ENCODE peak calls at places on chromosome 19, in six cellular contexts. O, Q, D, H, U and I are unnamed samples. For H3K9me3, the result is how much of the 10 kb centered on the place peaks cover.

GRCh38 chr19:49157445-49158224 is at the start of gene TRPM4:
- DNase-seq in O (peak), Q (peak), D (no peak), H (peak), U (peak), I (no peak)

GRCh38 chr19:30799854-30800755 is 427.9 kb downstream of the ZNF536 start:
- DNase-seq in O (peak), Q (no peak), D (no peak), H (peak), U (no peak), I (no peak)

GRCh38 chr19:16846901-16847300 is 17.7 kb downstream of the SIN3B start:
- DNase-seq in O (no peak), Q (no peak), D (no peak), H (no peak), U (no peak), I (no peak)

GRCh38 chr19:39590265-39590664 is 12.1 kb upstream of the LGALS13 start:
- DNase-seq in O (no peak), Q (no peak), D (no peak), H (no peak), U (no peak), I (no peak)

GRCh38 chr19:17948474-17948966 is 15.7 kb downstream of the CCDC124 start:
- DNase-seq in O (peak), Q (no peak), D (no peak), H (no peak), U (no peak), I (no peak)

GRCh38 chr19:7340959-7341837 is 7.5 kb upstream of the ARHGEF18 start:
- DNase-seq in O (peak), Q (peak), D (peak), H (peak), U (peak), I (peak)

GRCh38 chr19:11410682-11411081 is 8.4 kb downstream of the RGL3 start:
- DNase-seq in O (no peak), Q (no peak), D (no peak), H (no peak), U (no peak), I (no peak)

GRCh38 chr19:49699364-49699763 is 8.4 kb downstream of the CPT1C start:
- DNase-seq in O (no peak), Q (no peak), D (no peak), H (no peak), U (no peak), I (no peak)

GRCh38 chr19:22515435-22515834 is 93.3 kb upstream of the ZNF98 start:
- DNase-seq in O (no peak), Q (no peak), D (no peak), H (no peak), U (no peak), I (no peak)

GRCh38 chr19:18662972-18663732 is 20.3 kb upstream of the CRTC1 start:
- DNase-seq in O (no peak), Q (no peak), D (no peak), H (no peak), U (no peak), I (no peak)

GRCh38 chr19:10226376-10227214 is 4.5 kb downstream of the S1PR2 start:
- DNase-seq in O (no peak), Q (no peak), D (peak), H (peak), U (no peak), I (no peak)

GRCh38 chr19:15331419-15332310 is 674 bp downstream of the BRD4 start:
- DNase-seq in O (peak), Q (peak), D (no peak), H (peak), U (peak), I (no peak)

GRCh38 chr19:29687244-29687896 is 22.1 kb downstream of the PLEKHF1 start:
- DNase-seq in O (no peak), Q (no peak), D (peak), H (no peak), U (no peak), I (no peak)

GRCh38 chr19:35336166-35336955 is 7.4 kb downstream of the CD22 start:
- DNase-seq in O (no peak), Q (no peak), D (no peak), H (no peak), U (no peak), I (no peak)

GRCh38 chr19:7254590-7254989 is 39.6 kb downstream of the INSR start:
- DNase-seq in O (no peak), Q (no peak), D (no peak), H (no peak), U (no peak), I (no peak)

GRCh38 chr19:54448037-54448773 is 794 bp upstream of the LENG8 start:
- DNase-seq in O (peak), Q (peak), D (peak), H (peak), U (peak), I (no peak)
- TF ChIP-seq CTCF in O (no peak), Q (no peak), D (peak), H (no peak), U (no peak), I (no peak)

DNA sequence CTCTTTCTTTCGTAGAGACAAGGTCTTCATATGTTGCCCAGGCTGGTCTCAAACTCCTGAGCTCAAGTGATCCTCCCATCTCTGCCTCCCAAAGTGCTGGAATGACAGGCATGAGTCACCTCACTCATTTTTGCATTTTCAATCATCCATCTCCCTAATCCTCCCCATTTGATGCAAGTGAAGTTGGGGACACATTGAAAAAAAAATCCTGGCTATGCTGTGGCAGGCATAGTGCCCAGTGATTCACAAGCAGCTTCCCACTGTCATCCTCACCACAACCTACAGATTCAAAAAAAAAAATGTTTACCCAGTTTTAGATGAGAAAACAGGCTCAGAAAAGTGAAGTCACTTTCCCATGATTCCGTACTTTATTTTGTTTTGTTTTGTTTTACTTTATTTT is 44.7 kb upstream of the USP29 start:
- DNase-seq in O (no peak), Q (no peak), D (no peak), H (no peak), U (no peak), I (no peak)
- H3K9me3 ChIP-seq in O (under half), Q (under half), D (half or more), H (under half), U (under half), I (under half)

DNA sequence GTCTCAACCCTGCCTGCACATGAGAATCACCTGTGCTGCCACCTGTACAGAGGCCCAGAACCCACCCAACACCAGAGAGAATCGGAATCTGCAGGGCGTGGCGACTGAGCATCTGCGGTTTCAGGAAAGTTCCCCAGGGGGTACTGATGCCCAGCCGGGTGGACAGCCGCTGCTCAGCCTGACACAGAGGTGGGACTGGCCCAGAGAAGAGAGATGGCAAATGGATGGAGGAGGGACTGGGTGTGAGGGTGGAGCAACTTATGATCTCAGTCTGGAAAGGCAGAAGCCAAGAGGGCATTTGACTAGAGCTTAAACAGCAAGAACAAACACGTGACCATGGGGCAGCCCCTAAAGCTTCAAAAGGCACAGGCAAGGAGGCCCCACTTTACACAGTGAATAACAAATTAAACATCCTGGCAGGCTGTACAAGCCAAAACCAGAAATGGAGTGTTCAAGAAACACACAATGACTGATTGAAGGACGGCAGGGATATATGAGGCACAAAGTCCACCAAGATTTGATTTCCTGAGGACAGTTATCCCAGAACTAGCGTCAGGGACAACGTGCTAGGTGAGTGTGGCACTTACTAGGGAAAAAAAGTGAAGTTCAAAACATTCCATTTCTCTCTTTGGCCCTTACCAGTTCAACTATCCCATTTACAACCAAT is 3.1 kb downstream of the RANBP3 start:
- DNase-seq in O (no peak), Q (peak), D (no peak), H (no peak), U (no peak), I (no peak)
- H3K27ac ChIP-seq in O (no peak), Q (peak), D (no peak), H (no peak), U (no peak), I (no peak)

GRCh38 chr19:32630338-32630737 is 44.6 kb downstream of the ANKRD27 start:
- DNase-seq in O (no peak), Q (no peak), D (no peak), H (no peak), U (no peak), I (no peak)
- TF ChIP-seq CTCF in O (no peak), Q (no peak), D (no peak), H (no peak), U (no peak), I (no peak)